ENCODE peak calls at places on chromosome 4, in four cellular contexts. O, B, T and D are unnamed samples.

GRCh38 chr4:183142566-183143545 is 43.8 kb downstream of the WWC2 start:
- DNase-seq in O (peak), B (no peak), T (no peak), D (no peak)

GRCh38 chr4:2256781-2257191 is 5.1 kb downstream of the MXD4 start:
- DNase-seq in O (no peak), B (no peak), T (no peak), D (no peak)

GRCh38 chr4:87910795-87911194 is 64.7 kb upstream of the SPP1 start:
- DNase-seq in O (no peak), B (no peak), T (no peak), D (no peak)

GRCh38 chr4:24475756-24476155 is 108.6 kb downstream of the DHX15 start:
- DNase-seq in O (no peak), B (no peak), T (no peak), D (no peak)

GRCh38 chr4:77454858-77455257 is 150.8 kb upstream of the CXCL13 start:
- DNase-seq in O (no peak), B (no peak), T (no peak), D (no peak)

GRCh38 chr4:8702516-8703400 is 110.2 kb downstream of the CPZ start:
- DNase-seq in O (no peak), B (no peak), T (no peak), D (no peak)

GRCh38 chr4:94532016-94532789 is 80.5 kb downstream of the PDLIM5 start:
- DNase-seq in O (peak), B (no peak), T (no peak), D (no peak)

GRCh38 chr4:169342159-169342865 is 71.6 kb upstream of the SH3RF1 start:
- DNase-seq in O (no peak), B (no peak), T (no peak), D (no peak)

GRCh38 chr4:118883861-118884260 is 4.8 kb upstream of the SYNPO2 start:
- DNase-seq in O (no peak), B (no peak), T (no peak), D (no peak)

GRCh38 chr4:141058739-141059507 is 74.3 kb downstream of the RNF150 start:
- DNase-seq in O (peak), B (no peak), T (no peak), D (no peak)

GRCh38 chr4:57064811-57065711 is 45.1 kb downstream of the IGFBP7 start:
- DNase-seq in O (peak), B (no peak), T (no peak), D (no peak)

GRCh38 chr4:56658410-56659003 is 22.6 kb downstream of the HOPX start:
- DNase-seq in O (peak), B (no peak), T (no peak), D (no peak)

GRCh38 chr4:173879286-173879908 is 349.4 kb upstream of the HAND2 start:
- DNase-seq in O (no peak), B (no peak), T (no peak), D (no peak)

GRCh38 chr4:8123389-8123788 is 35.2 kb downstream of the ABLIM2 start:
- DNase-seq in O (peak), B (no peak), T (no peak), D (no peak)